ENCODE peak calls at places on chromosomes 11 and 22, in six cellular contexts. B, V, F, L, C and I are unnamed samples.

GRCh38 chr11:35083181-35084061 is 55.5 kb upstream of the CD44 start:
- DNase-seq in B (peak), V (peak), F (no peak), L (peak), C (peak), I (peak)

GRCh38 chr11:128157423-128158298 is 429.7 kb downstream of the ETS1 start:
- DNase-seq in B (peak), V (peak), F (no peak), L (no peak), C (no peak), I (no peak)

GRCh38 chr11:80702264-80702663 is 1261.4 kb upstream of the TENM4 start:
- DNase-seq in B (peak), V (no peak), F (no peak), L (no peak), C (no peak), I (no peak)

GRCh38 chr22:37202706-37203105 is 9.6 kb downstream of the SSTR3 start:
- DNase-seq in B (no peak), V (no peak), F (no peak), L (no peak), C (peak), I (no peak)

GRCh38 chr11:63536669-63537292 is at the start of gene PLAAT4:
- DNase-seq in B (peak), V (no peak), F (no peak), L (no peak), C (peak), I (no peak)

GRCh38 chr11:17934194-17934593 is 78.7 kb downstream of the SERGEF start:
- DNase-seq in B (no peak), V (no peak), F (no peak), L (no peak), C (no peak), I (no peak)

GRCh38 chr11:19380375-19380774 is 139.6 kb upstream of the E2F8 start:
- DNase-seq in B (peak), V (no peak), F (no peak), L (no peak), C (no peak), I (no peak)

GRCh38 chr22:19358703-19359553 is 67.4 kb upstream of the CLTCL1 start:
- DNase-seq in B (no peak), V (no peak), F (no peak), L (no peak), C (no peak), I (no peak)

GRCh38 chr11:86204356-86204755 is 40.2 kb upstream of the EED start:
- DNase-seq in B (no peak), V (no peak), F (no peak), L (no peak), C (no peak), I (no peak)

GRCh38 chr22:38273135-38273761 is 438 bp upstream of the TMEM184B start:
- DNase-seq in B (no peak), V (no peak), F (no peak), L (no peak), C (no peak), I (no peak)

GRCh38 chr22:43891360-43892182 is at the start of gene PNPLA5:
- DNase-seq in B (no peak), V (no peak), F (no peak), L (no peak), C (peak), I (no peak)

GRCh38 chr22:29704528-29705285 is 15.1 kb upstream of the CABP7 start:
- DNase-seq in B (peak), V (no peak), F (peak), L (no peak), C (no peak), I (peak)

GRCh38 chr11:19519912-19520641 is 192.6 kb upstream of the NAV2 start:
- DNase-seq in B (no peak), V (no peak), F (no peak), L (no peak), C (no peak), I (no peak)

GRCh38 chr11:126808851-126809250 is 191.7 kb downstream of the KIRREL3 start:
- DNase-seq in B (no peak), V (no peak), F (no peak), L (no peak), C (no peak), I (no peak)

GRCh38 chr22:46084943-46085830 is 65.1 kb upstream of the PPARA start:
- DNase-seq in B (peak), V (no peak), F (peak), L (peak), C (peak), I (peak)

GRCh38 chr22:49087163-49087562 is 740.5 kb downstream of the BRD1 start:
- DNase-seq in B (no peak), V (no peak), F (no peak), L (no peak), C (peak), I (no peak)

GRCh38 chr11:83720675-83721074 is 434.5 kb upstream of the CCDC90B start:
- DNase-seq in B (no peak), V (no peak), F (no peak), L (no peak), C (no peak), I (no peak)

GRCh38 chr11:92136792-92137191 is 87.8 kb upstream of the FAT3 start:
- DNase-seq in B (peak), V (no peak), F (no peak), L (no peak), C (no peak), I (no peak)

GRCh38 chr11:80048513-80048912 is 607.7 kb upstream of the TENM4 start:
- DNase-seq in B (no peak), V (no peak), F (no peak), L (no peak), C (no peak), I (no peak)

GRCh38 chr22:43867839-43868652 is 5.7 kb upstream of the SULT4A1 start:
- DNase-seq in B (peak), V (no peak), F (no peak), L (no peak), C (peak), I (peak)

GRCh38 chr11:134366279-134366678 is 34.5 kb downstream of the GLB1L2 start:
- DNase-seq in B (no peak), V (no peak), F (no peak), L (no peak), C (no peak), I (no peak)

DNA sequence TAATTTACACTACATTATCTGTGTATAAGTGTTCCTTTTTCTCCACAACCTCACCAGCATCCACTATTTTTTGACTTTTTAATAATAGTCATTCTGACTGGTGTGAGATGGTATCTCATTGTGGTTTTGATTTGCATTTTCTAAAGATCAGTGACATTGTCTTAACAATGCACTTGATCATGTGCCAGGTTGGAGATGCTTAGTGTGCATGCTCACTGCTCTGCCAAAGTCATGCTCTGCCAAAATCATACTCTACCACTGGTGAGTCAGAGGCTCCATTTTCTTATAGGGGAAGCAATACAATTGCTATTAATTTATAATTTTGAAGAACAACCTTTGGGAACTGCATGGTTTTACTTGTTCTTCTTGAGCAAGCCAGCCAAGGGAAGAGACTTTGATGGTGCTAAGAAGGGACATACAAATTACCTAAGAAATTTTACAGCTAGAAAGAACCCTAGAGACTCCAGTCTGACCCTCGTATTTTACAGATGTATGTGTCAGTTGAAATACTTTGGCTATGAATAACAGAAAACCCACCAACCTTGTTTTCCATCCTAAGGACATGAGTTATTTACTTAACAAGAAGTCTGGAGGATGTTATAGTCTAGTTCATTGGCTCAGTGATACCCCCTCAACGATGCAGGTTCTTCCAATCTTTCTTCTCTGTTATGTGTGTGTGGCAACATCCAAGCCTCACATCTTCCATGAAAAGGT is 368.9 kb downstream of the DDX10 start:
- DNase-seq in B (peak), V (no peak), F (no peak), L (no peak), C (no peak), I (no peak)
- H3K27ac ChIP-seq in B (no peak), V (no peak), F (no peak), L (no peak), C (no peak), I (no peak)

GRCh38 chr22:50470491-50470890 is 4.3 kb downstream of the SBF1 start:
- DNase-seq in B (no peak), V (no peak), F (no peak), L (no peak), C (no peak), I (no peak)
- H3K27ac ChIP-seq in B (peak), V (peak), F (peak), L (peak), C (no peak), I (peak)

GRCh38 chr11:14566331-14567063 is 46.3 kb upstream of the PSMA1 start:
- DNase-seq in B (no peak), V (no peak), F (no peak), L (no peak), C (no peak), I (no peak)
- H3K27ac ChIP-seq in B (no peak), V (peak), F (no peak), L (no peak), C (no peak), I (no peak)

GRCh38 chr11:66541892-66542291 is 4.0 kb downstream of the ZDHHC24 start:
- DNase-seq in B (no peak), V (no peak), F (no peak), L (no peak), C (no peak), I (no peak)
- H3K27ac ChIP-seq in B (no peak), V (no peak), F (no peak), L (no peak), C (no peak), I (no peak)

DNA sequence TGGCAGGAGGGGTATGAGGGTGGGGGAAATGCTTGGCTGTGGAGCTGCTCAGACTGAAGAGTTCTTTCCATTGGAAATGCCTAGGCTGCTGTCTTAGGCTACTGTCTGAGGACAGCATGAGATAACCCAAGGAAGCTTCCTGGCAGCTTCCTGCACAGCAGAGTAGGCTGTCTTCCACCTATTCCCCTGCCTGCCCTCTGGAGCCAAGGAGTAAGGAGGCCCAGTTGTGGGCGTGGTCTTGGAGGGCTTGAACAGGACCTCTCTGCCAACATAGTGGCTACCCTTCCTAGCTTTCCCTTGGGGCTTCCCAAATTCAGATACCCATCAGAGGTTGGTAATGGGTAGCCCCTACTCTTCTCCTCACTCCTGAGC is 25.9 kb downstream of the PHLDB1 start:
- DNase-seq in B (no peak), V (no peak), F (no peak), L (no peak), C (no peak), I (no peak)
- H3K27ac ChIP-seq in B (no peak), V (no peak), F (peak), L (peak), C (peak), I (peak)

GRCh38 chr11:16925495-16926065 is 88.6 kb downstream of the PLEKHA7 start:
- DNase-seq in B (peak), V (no peak), F (no peak), L (peak), C (peak), I (no peak)
- H3K27ac ChIP-seq in B (peak), V (no peak), F (no peak), L (peak), C (no peak), I (peak)

GRCh38 chr11:59142530-59143507 is at the start of gene FAM111A:
- DNase-seq in B (peak), V (peak), F (peak), L (peak), C (peak), I (peak)

GRCh38 chr11:59144579-59145345 is 2.1 kb downstream of the FAM111A start:
- DNase-seq in B (peak), V (peak), F (no peak), L (peak), C (peak), I (peak)

GRCh38 chr11:59144096-59144495 is 1.4 kb downstream of the FAM111A start:
- DNase-seq in B (peak), V (no peak), F (no peak), L (no peak), C (no peak), I (no peak)

GRCh38 chr11:59141191-59141590 is 1.5 kb upstream of the FAM111A start:
- DNase-seq in B (no peak), V (no peak), F (no peak), L (no peak), C (no peak), I (no peak)

DNA sequence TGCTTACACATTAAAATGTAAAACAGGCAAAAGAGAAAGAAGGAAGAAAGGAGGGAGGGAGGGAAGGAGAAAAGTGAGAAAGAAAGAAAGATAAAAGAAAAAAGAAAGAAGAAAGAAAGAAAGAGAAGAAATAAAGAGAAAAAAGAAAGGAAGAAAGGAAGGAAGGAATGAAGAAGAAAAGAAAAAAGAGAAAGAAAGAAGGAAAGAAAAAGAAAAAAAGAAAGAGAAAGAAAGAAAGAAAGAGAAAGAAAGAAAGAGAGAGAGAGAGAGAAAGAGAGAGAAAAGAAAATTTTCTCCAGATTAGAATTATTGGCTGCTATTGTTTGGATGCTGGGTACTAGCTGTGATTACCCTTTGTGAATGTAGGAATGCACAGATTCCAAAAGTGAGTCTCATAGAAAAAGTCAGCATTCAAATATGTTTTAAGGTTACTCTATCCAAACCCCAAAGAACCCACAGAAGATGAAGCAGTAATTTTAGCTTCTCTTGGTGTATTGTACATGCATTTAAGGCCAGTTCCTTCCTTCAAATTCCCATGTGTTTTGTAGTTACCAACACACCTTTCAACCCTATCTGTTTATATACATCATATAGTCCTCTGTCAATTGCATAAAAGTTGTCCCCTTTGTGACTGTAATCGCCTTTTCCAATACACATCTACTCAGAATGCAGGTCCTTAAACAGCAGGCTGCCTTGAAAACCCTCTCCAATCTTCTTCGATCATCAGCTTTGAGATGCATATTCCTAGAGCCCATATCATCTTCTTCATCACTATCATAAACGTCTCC is 789 bp upstream of the FAM111A start:
- DNase-seq in B (peak), V (no peak), F (no peak), L (no peak), C (no peak), I (no peak)
- H3K27ac ChIP-seq in B (peak), V (peak), F (no peak), L (peak), C (no peak), I (peak)